ENCODE peak calls at places on chromosomes 11 and 22, in four cellular contexts. One of them, this sample, is unnamed.

GRCh38 chr11:12556788-12557384 is 117.3 kb upstream of the TEAD1 start:
- DNase-seq in NB4: no peak
- DNase-seq in stimulated activated CD4-positive, alpha-beta T cell treated with anti-CD3 and anti-CD28 coated beads, TNF-alpha, amount 100 ng/mL, for 24 hours: no peak
- DNase-seq in astrocyte of the spinal cord: peak; percentile 90
- DNase-seq in this sample: no peak

GRCh38 chr22:41290262-41291221 is 4.6 kb upstream of the RANGAP1 start:
- DNase-seq in NB4: no peak
- DNase-seq in stimulated activated CD4-positive, alpha-beta T cell treated with anti-CD3 and anti-CD28 coated beads, TNF-alpha, amount 100 ng/mL, for 24 hours: no peak
- DNase-seq in astrocyte of the spinal cord: peak; percentile 69
- DNase-seq in this sample: no peak

GRCh38 chr11:61912991-61913698 is 4.2 kb downstream of the RAB3IL1 start:
- DNase-seq in NB4: no peak
- DNase-seq in stimulated activated CD4-positive, alpha-beta T cell treated with anti-CD3 and anti-CD28 coated beads, TNF-alpha, amount 100 ng/mL, for 24 hours: no peak
- DNase-seq in astrocyte of the spinal cord: no peak
- DNase-seq in this sample: no peak

GRCh38 chr11:16791494-16791961 is 53.1 kb downstream of the C11orf58 start:
- DNase-seq in NB4: peak; percentile 54
- DNase-seq in stimulated activated CD4-positive, alpha-beta T cell treated with anti-CD3 and anti-CD28 coated beads, TNF-alpha, amount 100 ng/mL, for 24 hours: no peak
- DNase-seq in astrocyte of the spinal cord: peak; percentile 96
- DNase-seq in this sample: no peak

GRCh38 chr11:63888170-63889086 is 28.5 kb downstream of the RCOR2 start:
- DNase-seq in NB4: peak; percentile 89
- DNase-seq in stimulated activated CD4-positive, alpha-beta T cell treated with anti-CD3 and anti-CD28 coated beads, TNF-alpha, amount 100 ng/mL, for 24 hours: peak; percentile 33
- DNase-seq in astrocyte of the spinal cord: peak; percentile 49
- DNase-seq in this sample: peak; percentile 38

GRCh38 chr11:13065200-13065787 is 56.2 kb downstream of the RASSF10 start:
- DNase-seq in NB4: no peak
- DNase-seq in stimulated activated CD4-positive, alpha-beta T cell treated with anti-CD3 and anti-CD28 coated beads, TNF-alpha, amount 100 ng/mL, for 24 hours: no peak
- DNase-seq in astrocyte of the spinal cord: no peak
- DNase-seq in this sample: no peak

GRCh38 chr11:132300283-132300682 is 929.9 kb downstream of the NTM start:
- DNase-seq in NB4: peak; percentile 21
- DNase-seq in stimulated activated CD4-positive, alpha-beta T cell treated with anti-CD3 and anti-CD28 coated beads, TNF-alpha, amount 100 ng/mL, for 24 hours: no peak
- DNase-seq in astrocyte of the spinal cord: no peak
- DNase-seq in this sample: no peak

GRCh38 chr11:30487200-30487898 is 98.8 kb downstream of the MPPED2 start:
- DNase-seq in NB4: peak; percentile 44
- DNase-seq in stimulated activated CD4-positive, alpha-beta T cell treated with anti-CD3 and anti-CD28 coated beads, TNF-alpha, amount 100 ng/mL, for 24 hours: no peak
- DNase-seq in astrocyte of the spinal cord: peak; percentile 43
- DNase-seq in this sample: no peak

GRCh38 chr22:24431309-24432034 is 4.1 kb downstream of the ADORA2A start:
- DNase-seq in NB4: no peak
- DNase-seq in stimulated activated CD4-positive, alpha-beta T cell treated with anti-CD3 and anti-CD28 coated beads, TNF-alpha, amount 100 ng/mL, for 24 hours: no peak
- DNase-seq in astrocyte of the spinal cord: no peak
- DNase-seq in this sample: no peak

GRCh38 chr11:30595929-30596328 is 9.8 kb upstream of the MPPED2 start:
- DNase-seq in NB4: no peak
- DNase-seq in stimulated activated CD4-positive, alpha-beta T cell treated with anti-CD3 and anti-CD28 coated beads, TNF-alpha, amount 100 ng/mL, for 24 hours: no peak
- DNase-seq in astrocyte of the spinal cord: no peak
- DNase-seq in this sample: no peak

GRCh38 chr22:39627208-39627607 is 56.7 kb downstream of the CACNA1I start:
- DNase-seq in NB4: no peak
- DNase-seq in stimulated activated CD4-positive, alpha-beta T cell treated with anti-CD3 and anti-CD28 coated beads, TNF-alpha, amount 100 ng/mL, for 24 hours: no peak
- DNase-seq in astrocyte of the spinal cord: no peak
- DNase-seq in this sample: no peak

GRCh38 chr11:47915407-47916137 is 64.8 kb upstream of the PTPRJ start:
- DNase-seq in NB4: no peak
- DNase-seq in stimulated activated CD4-positive, alpha-beta T cell treated with anti-CD3 and anti-CD28 coated beads, TNF-alpha, amount 100 ng/mL, for 24 hours: no peak
- DNase-seq in astrocyte of the spinal cord: no peak
- DNase-seq in this sample: no peak

GRCh38 chr11:119873761-119874421 is 144.9 kb upstream of the NECTIN1 start:
- DNase-seq in NB4: no peak
- DNase-seq in stimulated activated CD4-positive, alpha-beta T cell treated with anti-CD3 and anti-CD28 coated beads, TNF-alpha, amount 100 ng/mL, for 24 hours: no peak
- DNase-seq in astrocyte of the spinal cord: no peak
- DNase-seq in this sample: no peak

GRCh38 chr22:46538816-46539163 is 1.4 kb upstream of the CELSR1 start:
- DNase-seq in NB4: peak; percentile 72
- DNase-seq in stimulated activated CD4-positive, alpha-beta T cell treated with anti-CD3 and anti-CD28 coated beads, TNF-alpha, amount 100 ng/mL, for 24 hours: no peak
- DNase-seq in astrocyte of the spinal cord: no peak
- DNase-seq in this sample: no peak

GRCh38 chr22:32207971-32208480 is 3.2 kb upstream of the RFPL2 start:
- DNase-seq in NB4: no peak
- DNase-seq in stimulated activated CD4-positive, alpha-beta T cell treated with anti-CD3 and anti-CD28 coated beads, TNF-alpha, amount 100 ng/mL, for 24 hours: no peak
- DNase-seq in astrocyte of the spinal cord: no peak
- DNase-seq in this sample: no peak

GRCh38 chr22:50560034-50560433 is 2.7 kb downstream of the SYCE3 start:
- DNase-seq in NB4: no peak
- DNase-seq in stimulated activated CD4-positive, alpha-beta T cell treated with anti-CD3 and anti-CD28 coated beads, TNF-alpha, amount 100 ng/mL, for 24 hours: no peak
- DNase-seq in astrocyte of the spinal cord: no peak
- DNase-seq in this sample: no peak